ENCODE peak calls at places on chromosome 15, in four cellular contexts. Y, Q, B and T are unnamed samples.
A peak's percentile ranks its signal among the peaks of the same experiment; 100 is the strongest.

GRCh38 chr15:57462391-57462790 is 86.1 kb downstream of the CGNL1 start:
- DNase-seq in Y (peak; percentile 38), Q (no peak), B (no peak), T (peak; percentile 22)

GRCh38 chr15:95290376-95290973 is 1040.0 kb upstream of the NR2F2 start:
- DNase-seq in Y (no peak), Q (no peak), B (no peak), T (no peak)

GRCh38 chr15:32833323-32833944 is 115.6 kb downstream of the GREM1 start:
- DNase-seq in Y (peak; percentile 77), Q (no peak), B (no peak), T (peak; percentile 76)

GRCh38 chr15:29888651-29889050 is 66.4 kb upstream of the TJP1 start:
- DNase-seq in Y (peak; percentile 73), Q (no peak), B (no peak), T (no peak)

GRCh38 chr15:56496635-56497034 is 31.7 kb upstream of the MNS1 start:
- DNase-seq in Y (peak; percentile 89), Q (peak; percentile 80), B (no peak), T (peak; percentile 83)

GRCh38 chr15:64697911-64698369 is 77.4 kb downstream of the RBPMS2 start:
- DNase-seq in Y (peak; percentile 46), Q (no peak), B (no peak), T (peak; percentile 39)

GRCh38 chr15:69400850-69401249 is 13.3 kb upstream of the KIF23 start:
- DNase-seq in Y (no peak), Q (no peak), B (no peak), T (no peak)

GRCh38 chr15:57732526-57733331 is 26.2 kb downstream of the POLR2M start:
- DNase-seq in Y (peak; percentile 77), Q (peak; percentile 45), B (no peak), T (peak; percentile 68)

GRCh38 chr15:63915209-63915887 is 81.6 kb upstream of the HERC1 start:
- DNase-seq in Y (no peak), Q (peak; percentile 11), B (no peak), T (no peak)

DNA sequence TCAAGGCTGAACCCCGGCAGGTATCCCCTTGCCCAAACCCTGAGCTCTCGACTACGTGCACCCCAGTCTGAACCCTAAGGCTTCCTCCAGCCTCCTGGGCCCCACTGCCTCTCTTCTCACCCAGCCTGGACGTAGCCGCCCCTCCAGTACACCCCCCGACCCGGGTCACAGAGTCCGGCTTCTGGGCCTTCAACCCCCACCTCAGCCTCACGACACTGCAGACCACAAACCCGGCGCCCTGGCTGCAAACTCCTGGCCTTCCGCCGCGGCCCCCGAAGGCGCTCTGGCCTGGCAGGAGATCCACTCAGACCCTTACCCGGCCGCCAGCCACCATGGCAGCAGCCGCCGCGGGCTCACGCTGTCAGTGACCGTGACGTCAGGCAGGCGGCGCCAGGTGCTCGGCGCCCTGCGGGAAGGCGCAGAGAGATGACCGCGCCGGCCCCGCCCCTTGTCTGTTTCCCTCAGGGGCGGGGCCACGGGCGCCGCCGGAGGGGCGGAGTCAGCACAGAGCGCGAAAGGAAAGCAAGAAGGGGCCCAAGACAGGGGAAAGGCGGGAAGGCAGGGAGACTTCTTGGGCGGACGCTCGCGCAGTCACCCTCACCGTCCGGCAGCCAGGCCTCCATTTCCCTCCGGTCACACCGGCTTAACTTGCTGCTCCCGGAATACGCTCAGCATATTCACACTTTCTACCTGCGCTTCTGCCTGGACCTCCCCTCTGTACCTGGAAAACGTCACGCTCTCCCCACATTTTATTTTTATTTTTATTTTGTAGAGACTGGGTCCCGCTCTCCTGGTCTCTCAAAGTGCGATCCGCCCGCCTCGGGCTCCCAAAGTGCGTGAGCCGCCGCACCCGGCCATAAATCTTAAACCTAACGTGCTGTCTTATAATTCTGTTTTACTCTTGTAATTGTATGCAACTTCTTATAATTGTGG is at the start of gene RMDN3:
- DNase-seq in Y (peak; percentile 88), Q (peak; percentile 84), B (peak; percentile 90), T (peak; percentile 84)
- TF ChIP-seq CTCF in Y (no peak), Q (no peak), B (peak; percentile 27), T (no peak)

DNA sequence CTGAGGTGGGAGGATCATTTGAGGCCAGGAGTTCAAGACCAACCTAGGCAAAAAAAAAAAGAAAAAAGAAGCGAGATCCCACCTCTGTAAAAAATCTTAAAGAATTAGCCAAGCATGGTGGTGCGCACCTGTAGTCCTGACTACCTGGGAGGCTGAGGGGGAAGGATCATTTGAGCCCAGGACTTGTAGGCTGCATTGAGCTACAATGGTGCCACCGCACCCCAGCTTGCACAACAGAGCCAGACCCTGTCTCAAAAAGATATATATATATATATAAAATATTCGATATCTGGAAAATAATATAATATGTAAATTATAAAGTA is 1.1 kb upstream of the IMP3 start:
- DNase-seq in Y (no peak), Q (no peak), B (no peak), T (no peak)
- H3K4me3 ChIP-seq in Y (no peak overlapping the region), Q (no peak overlapping the region), B (no peak overlapping the region), T (no peak overlapping the region)

GRCh38 chr15:40038654-40039543 is at the start of gene SRP14:
- DNase-seq in Y (peak; percentile 93), Q (peak; percentile 91), B (peak; percentile 93), T (peak; percentile 90)
- TF ChIP-seq CTCF in Y (no peak), Q (no peak), B (peak; percentile 58), T (no peak)

GRCh38 chr15:67148196-67148701 is 82.8 kb downstream of the SMAD3 start:
- DNase-seq in Y (peak; percentile 77), Q (peak; percentile 81), B (no peak), T (peak; percentile 81)
- H3K4me3 ChIP-seq in Y (no peak overlapping the region), Q (no peak overlapping the region), B (no peak overlapping the region), T (no peak overlapping the region)

GRCh38 chr15:98884894-98885293 is 122.7 kb downstream of the PGPEP1L start:
- DNase-seq in Y (no peak), Q (no peak), B (no peak), T (no peak)
- TF ChIP-seq CTCF in Y (no peak), Q (no peak), B (no peak), T (no peak)

DNA sequence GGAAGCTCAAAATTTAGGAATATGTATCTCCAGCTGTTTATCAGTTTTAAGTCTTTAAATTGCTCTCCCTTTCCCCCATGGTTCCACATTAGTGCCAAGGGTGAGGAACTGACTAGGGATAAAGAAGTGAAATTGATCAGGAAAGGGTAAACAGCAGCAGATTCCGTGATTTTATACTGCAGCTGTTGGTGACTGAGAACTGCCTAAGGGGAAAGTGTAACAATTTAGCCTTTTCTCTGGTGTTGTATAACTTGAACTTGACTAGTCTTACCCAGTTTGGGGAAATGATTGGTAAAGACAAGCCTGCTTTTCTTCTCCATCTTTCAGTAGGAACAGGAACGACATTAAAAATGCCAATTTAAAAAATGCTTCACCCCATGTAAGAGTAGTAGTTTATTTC is 5.0 kb downstream of the SPRED1 start:
- DNase-seq in Y (no peak), Q (no peak), B (no peak), T (no peak)
- H3K4me3 ChIP-seq in Y (peak overlapping the region; percentile 9), Q (peak overlapping the region; percentile 2), B (no peak overlapping the region), T (peak overlapping the region; percentile 26)

GRCh38 chr15:25725758-25726157 is 137.4 kb downstream of the ATP10A start:
- DNase-seq in Y (no peak), Q (no peak), B (peak; percentile 4), T (no peak)
- TF ChIP-seq CTCF in Y (no peak), Q (no peak), B (no peak), T (no peak)

DNA sequence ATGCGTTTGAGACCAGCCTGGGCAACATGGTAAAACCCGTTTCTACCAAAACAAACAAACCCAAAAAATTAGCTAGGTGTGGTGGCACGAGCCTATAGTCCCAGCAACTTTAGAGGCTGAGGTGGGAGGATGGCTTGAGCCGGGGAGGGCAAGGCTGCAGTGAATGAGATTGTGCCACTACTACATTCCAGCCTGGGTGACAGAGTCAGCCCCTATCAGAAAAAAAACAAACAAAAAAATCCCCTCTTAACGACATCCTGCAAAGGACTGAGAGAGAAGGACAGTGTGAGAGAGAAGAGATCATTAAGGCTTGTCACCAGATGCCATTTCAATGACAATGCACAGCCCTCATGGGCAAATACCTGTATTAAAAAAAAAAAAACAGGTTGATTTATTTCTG is 266.7 kb upstream of the ATP10A start:
- DNase-seq in Y (no peak), Q (no peak), B (no peak), T (no peak)
- H3K4me3 ChIP-seq in Y (no peak overlapping the region), Q (no peak overlapping the region), B (no peak overlapping the region), T (no peak overlapping the region)

GRCh38 chr15:71489570-71489969 is 320.8 kb upstream of the NR2E3 start:
- DNase-seq in Y (no peak), Q (no peak), B (no peak), T (no peak)

GRCh38 chr15:71480566-71480965 is 329.8 kb upstream of the NR2E3 start:
- DNase-seq in Y (no peak), Q (no peak), B (no peak), T (no peak)

GRCh38 chr15:71484080-71484479 is 326.3 kb upstream of the NR2E3 start:
- DNase-seq in Y (no peak), Q (no peak), B (no peak), T (no peak)

DNA sequence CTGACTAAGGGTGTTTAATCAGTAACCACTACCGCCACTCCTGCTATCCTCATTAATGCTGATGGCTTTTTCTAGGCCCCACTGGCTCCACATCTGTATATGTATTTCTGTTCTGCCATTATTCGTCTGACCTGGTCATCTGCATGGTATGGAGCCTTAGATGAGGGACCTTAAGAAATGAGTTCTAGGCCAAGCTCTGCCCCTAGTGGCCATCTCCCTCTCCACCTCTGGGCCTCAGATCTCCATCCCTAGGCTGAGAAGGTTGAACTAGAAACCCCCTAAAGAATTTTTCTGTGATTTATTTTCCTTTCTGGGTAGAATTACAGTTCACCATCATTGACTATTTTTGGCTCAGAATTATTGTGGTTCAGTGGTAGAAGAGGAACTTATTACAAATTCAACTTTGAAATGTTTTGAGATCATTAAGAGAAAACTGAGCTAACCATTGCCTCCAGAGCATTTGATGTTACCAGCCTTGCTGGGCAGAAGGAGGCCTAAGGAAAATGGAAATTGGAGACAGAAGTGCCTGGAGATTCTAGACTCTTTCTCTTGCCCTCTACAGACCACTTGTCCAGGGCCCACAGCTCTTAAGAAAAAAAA is 325.2 kb upstream of the NR2E3 start:
- DNase-seq in Y (peak; percentile 7), Q (no peak), B (no peak), T (no peak)
- TF ChIP-seq CTCF in Y (peak; percentile 61), Q (peak; percentile 43), B (no peak), T (peak; percentile 52)

DNA sequence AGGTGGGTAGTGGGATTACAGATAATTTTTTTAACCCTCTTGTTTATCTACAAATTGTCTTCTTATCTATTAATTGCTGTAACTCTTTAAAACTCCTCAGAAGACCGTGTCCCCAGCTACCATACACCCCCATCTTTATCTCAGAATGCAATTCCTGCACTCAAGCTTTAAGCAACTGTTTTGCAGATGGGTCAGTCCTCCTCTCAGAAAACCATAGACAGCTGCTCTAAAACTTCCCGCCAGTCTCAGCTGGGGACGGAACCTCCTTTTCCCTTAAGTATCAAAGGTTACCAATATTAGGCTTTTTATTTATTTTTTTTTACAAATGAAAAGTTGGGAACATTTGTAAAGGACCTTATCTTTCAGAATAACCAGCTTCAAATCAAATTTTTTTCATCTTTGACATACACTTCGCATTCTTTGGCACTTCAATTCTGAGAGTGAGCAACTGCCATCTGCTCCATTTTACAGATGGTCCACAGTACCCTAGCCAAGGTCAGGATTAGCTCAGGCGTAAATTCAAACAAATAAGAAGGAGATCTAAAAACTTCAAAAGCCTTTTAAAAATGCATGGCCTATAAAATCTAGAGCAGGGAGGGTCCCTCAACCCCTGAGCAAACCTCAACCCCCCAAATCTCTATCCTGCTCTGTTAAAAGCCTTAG is 1.2 kb downstream of the GATM start:
- DNase-seq in Y (no peak), Q (no peak), B (no peak), T (no peak)
- H3K4me3 ChIP-seq in Y (no peak overlapping the region), Q (no peak overlapping the region), B (peak overlapping the region; percentile 56), T (no peak overlapping the region)